ENCODE peak calls at places on chromosomes 16 and 17, in ten cellular contexts. D is spleen, L is adrenal gland, Z is cardiac muscle cell, P is mammary epithelial cell, C is uterus, U is mucosa of descending colon, M is hepatocyte, N is body of pancreas, J is neural progenitor cell. T is an unnamed sample. For H3K4me1, the result is how much of the 10 kb centered on the place peaks cover.

GRCh38 chr16:69880640-69881133 is 70.4 kb upstream of the CLEC18A start:
- DNase-seq in D (no peak), L (no peak), Z (peak), P (no peak), C (no peak), U (no peak), M (no peak), N (no peak), J (no peak), T (no peak)

GRCh38 chr16:88799569-88800276 is 3.9 kb upstream of the CDT1 start:
- DNase-seq in D (no peak), L (no peak), Z (peak), P (no peak), C (no peak), U (peak), M (no peak), N (no peak), J (no peak), T (no peak)

GRCh38 chr16:48158296-48158695 is 2.5 kb upstream of the ABCC12 start:
- DNase-seq in D (no peak), L (no peak), Z (peak), P (peak), C (no peak), U (no peak), M (peak), N (no peak), J (no peak), T (peak)

GRCh38 chr17:44071198-44071520 is 624 bp downstream of the G6PC3 start:
- DNase-seq in D (no peak), L (no peak), Z (no peak), P (no peak), C (peak), U (no peak), M (no peak), N (no peak), J (no peak), T (no peak)

GRCh38 chr17:55734128-55734781 is 11.6 kb upstream of the TMEM100 start:
- DNase-seq in D (no peak), L (no peak), Z (peak), P (peak), C (no peak), U (no peak), M (no peak), N (no peak), J (peak), T (no peak)

GRCh38 chr16:89359296-89360147 is 130.8 kb downstream of the ANKRD11 start:
- DNase-seq in D (no peak), L (no peak), Z (peak), P (no peak), C (no peak), U (no peak), M (no peak), N (no peak), J (no peak), T (no peak)

GRCh38 chr17:8055851-8056231 is 17.0 kb downstream of the ALOX15B start:
- DNase-seq in D (peak), L (no peak), Z (peak), P (no peak), C (no peak), U (no peak), M (peak), N (no peak), J (no peak), T (no peak)

GRCh38 chr16:79644977-79645667 is 44.6 kb upstream of the MAF start:
- DNase-seq in D (no peak), L (no peak), Z (no peak), P (peak), C (no peak), U (no peak), M (no peak), N (no peak), J (no peak), T (no peak)

GRCh38 chr16:88628512-88628974 is 9.8 kb upstream of the IL17C start:
- DNase-seq in D (peak), L (peak), Z (peak), P (no peak), C (no peak), U (no peak), M (no peak), N (no peak), J (peak), T (no peak)

GRCh38 chr16:3529175-3529574 is 28.4 kb downstream of the CLUAP1 start:
- DNase-seq in D (no peak), L (no peak), Z (no peak), P (no peak), C (no peak), U (no peak), M (no peak), N (no peak), J (no peak), T (no peak)

GRCh38 chr17:51805765-51806164 is 352.7 kb downstream of the CA10 start:
- DNase-seq in D (no peak), L (no peak), Z (no peak), P (no peak), C (no peak), U (no peak), M (no peak), N (no peak), J (no peak), T (no peak)

GRCh38 chr17:75693500-75694481 is 26.7 kb downstream of the SAP30BP start:
- DNase-seq in D (peak), L (peak), Z (peak), P (peak), C (peak), U (peak), M (peak), N (peak), J (peak), T (peak)

GRCh38 chr16:66483689-66484452 is 56.8 kb downstream of the BEAN1 start:
- DNase-seq in D (peak), L (peak), Z (peak), P (peak), C (peak), U (peak), M (peak), N (peak), J (peak), T (peak)

GRCh38 chr16:75085556-75085955 is 31.0 kb downstream of the LDHD start:
- DNase-seq in D (no peak), L (no peak), Z (no peak), P (no peak), C (no peak), U (no peak), M (no peak), N (no peak), J (no peak), T (no peak)

GRCh38 chr16:4384497-4384896 is 12.8 kb downstream of the VASN start:
- DNase-seq in D (no peak), L (no peak), Z (no peak), P (no peak), C (no peak), U (no peak), M (peak), N (no peak), J (no peak), T (peak)

GRCh38 chr16:67142342-67142741 is 8.5 kb downstream of the B3GNT9 start:
- DNase-seq in D (peak), L (no peak), Z (no peak), P (no peak), C (no peak), U (no peak), M (no peak), N (no peak), J (no peak), T (peak)

GRCh38 chr17:83142619-83143018 is 63.2 kb downstream of the METRNL start:
- DNase-seq in D (no peak), L (no peak), Z (no peak), P (no peak), C (no peak), U (no peak), M (peak), N (no peak), J (no peak), T (no peak)

GRCh38 chr16:51180719-51181494 is 29.8 kb upstream of the SALL1 start:
- DNase-seq in D (no peak), L (no peak), Z (no peak), P (no peak), C (no peak), U (no peak), M (no peak), N (no peak), J (no peak), T (no peak)

DNA sequence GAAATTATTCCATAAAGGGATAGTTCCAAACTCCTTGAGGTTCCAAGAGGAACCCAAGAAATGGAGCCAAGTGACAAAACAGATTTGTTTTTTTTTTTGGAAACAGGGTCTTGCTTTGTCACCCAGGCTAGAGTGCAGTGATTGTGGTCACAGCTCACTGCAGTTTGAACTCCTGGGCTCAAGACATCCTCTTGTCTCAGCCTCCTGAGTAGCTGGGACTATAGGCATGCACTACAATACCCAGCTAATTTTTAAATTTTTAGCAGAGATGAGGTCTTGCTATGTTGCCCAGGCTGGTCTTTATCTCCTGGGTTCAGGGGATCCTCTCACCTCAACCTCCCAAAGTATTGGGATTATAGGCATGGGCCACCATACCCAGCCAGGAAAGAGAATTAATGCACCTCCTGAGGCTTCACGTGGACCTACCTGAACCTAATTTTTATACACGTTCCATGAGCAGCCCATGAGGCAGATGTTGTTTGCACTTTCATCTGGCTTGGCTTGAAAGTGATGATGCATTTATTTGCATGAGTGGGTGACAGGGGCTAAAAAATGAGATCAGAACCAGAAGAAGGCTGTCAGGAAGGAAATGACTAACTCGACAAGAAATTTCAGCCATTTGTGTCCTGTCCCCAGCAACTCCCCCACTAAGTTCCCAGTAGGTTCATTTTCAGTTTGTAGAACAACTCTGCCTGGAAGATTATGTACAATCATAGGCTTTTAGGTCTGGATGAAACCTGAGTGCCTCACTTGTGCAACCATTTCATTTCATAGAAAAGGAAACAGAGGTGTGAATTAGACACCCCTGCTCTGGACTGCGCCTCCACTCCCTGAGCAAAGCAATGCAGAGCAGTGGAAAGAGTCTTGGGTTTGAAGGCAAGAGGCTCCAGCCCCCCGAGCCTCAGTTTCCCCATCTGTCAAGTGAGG is 10.3 kb upstream of the IRF8 start:
- DNase-seq in D (no peak), L (no peak), Z (peak), P (peak), C (no peak), U (no peak), M (no peak), N (no peak), J (no peak), T (no peak)
- H3K4me1 ChIP-seq in D (under half), L (under half), Z (under half), P (under half), C (under half), U (under half), M (under half), N (under half), J (under half), T (under half)

DNA sequence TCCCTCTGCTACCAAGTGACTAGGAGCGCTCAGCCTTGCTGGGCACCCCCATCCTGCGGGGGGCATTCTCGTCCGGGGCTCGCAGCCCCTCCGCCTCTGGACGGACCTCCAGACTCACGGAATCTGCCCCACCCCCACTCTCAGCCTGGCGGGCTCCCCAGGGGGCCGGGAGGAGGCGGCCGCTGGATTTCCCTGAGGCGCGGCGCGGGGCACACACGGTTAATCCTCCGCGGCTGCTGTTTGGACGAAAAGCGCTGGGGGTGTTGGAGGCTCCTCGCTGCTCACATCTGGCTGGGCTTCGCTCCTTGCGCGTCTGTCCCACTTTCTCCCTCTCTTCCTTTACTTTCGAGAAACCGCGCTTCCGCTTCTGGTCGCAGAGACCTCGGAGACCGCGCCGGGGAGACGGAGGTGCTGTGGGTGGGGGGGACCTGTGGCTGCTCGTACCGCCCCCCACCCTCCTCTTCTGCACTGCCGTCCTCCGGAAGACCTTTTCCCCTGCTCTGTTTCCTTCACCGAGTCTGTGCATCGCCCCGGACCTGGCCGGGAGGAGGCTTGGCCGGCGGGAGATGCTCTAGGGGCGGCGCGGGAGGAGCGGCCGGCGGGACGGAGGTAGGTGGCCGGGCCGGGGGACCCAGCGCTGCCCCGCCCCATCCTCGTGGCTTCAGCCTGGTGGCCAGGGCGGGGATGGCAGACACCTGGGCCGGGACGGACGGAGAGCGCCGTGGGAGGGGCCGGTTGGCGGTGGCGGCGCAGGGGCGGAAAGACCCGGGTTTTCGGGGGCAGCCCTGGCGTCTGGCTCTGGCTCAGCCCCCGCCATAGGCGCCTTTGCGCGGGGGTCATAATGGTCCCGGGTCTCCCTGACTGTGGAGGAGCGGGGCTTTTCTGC is at the start of gene C1QTNF1:
- DNase-seq in D (peak), L (peak), Z (peak), P (peak), C (no peak), U (peak), M (peak), N (no peak), J (peak), T (peak)
- H3K4me1 ChIP-seq in D (under half), L (half or more), Z (half or more), P (half or more), C (under half), U (half or more), M (half or more), N (half or more), J (under half), T (under half)

GRCh38 chr17:80929449-80929848 is 62.2 kb upstream of the CHMP6 start:
- DNase-seq in D (peak), L (no peak), Z (no peak), P (no peak), C (no peak), U (no peak), M (no peak), N (no peak), J (no peak), T (no peak)
- H3K4me1 ChIP-seq in D (under half), L (under half), Z (under half), P (under half), C (under half), U (under half), M (under half), N (under half), J (under half), T (under half)

GRCh38 chr17:78742901-78743300 is 39.2 kb downstream of the CYTH1 start:
- DNase-seq in D (no peak), L (no peak), Z (no peak), P (no peak), C (no peak), U (no peak), M (no peak), N (no peak), J (no peak), T (no peak)
- H3K4me1 ChIP-seq in D (half or more), L (under half), Z (under half), P (under half), C (under half), U (under half), M (under half), N (under half), J (under half), T (under half)

DNA sequence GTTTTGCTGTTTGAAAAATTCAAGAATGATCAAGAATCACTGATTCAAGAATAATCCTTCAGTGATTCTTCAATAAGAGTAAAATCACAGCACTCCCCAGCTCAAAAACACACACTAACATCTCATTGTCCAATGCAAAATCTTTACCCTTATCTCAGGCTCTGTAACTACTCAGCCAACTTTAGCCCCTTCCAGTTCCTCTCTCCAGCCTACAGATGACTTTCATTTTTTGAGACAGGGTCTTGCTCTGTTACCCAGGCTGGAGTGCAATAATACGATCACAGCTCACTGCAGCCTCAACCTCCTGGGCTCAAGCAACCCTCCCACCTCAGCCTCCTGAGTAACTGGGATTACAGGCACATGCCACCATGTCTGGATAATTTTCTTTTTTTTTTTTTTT is 25.0 kb downstream of the STAT3 start:
- DNase-seq in D (no peak), L (no peak), Z (no peak), P (no peak), C (no peak), U (no peak), M (no peak), N (no peak), J (no peak), T (no peak)
- H3K4me1 ChIP-seq in D (half or more), L (under half), Z (under half), P (under half), C (under half), U (under half), M (under half), N (under half), J (under half), T (under half)

DNA sequence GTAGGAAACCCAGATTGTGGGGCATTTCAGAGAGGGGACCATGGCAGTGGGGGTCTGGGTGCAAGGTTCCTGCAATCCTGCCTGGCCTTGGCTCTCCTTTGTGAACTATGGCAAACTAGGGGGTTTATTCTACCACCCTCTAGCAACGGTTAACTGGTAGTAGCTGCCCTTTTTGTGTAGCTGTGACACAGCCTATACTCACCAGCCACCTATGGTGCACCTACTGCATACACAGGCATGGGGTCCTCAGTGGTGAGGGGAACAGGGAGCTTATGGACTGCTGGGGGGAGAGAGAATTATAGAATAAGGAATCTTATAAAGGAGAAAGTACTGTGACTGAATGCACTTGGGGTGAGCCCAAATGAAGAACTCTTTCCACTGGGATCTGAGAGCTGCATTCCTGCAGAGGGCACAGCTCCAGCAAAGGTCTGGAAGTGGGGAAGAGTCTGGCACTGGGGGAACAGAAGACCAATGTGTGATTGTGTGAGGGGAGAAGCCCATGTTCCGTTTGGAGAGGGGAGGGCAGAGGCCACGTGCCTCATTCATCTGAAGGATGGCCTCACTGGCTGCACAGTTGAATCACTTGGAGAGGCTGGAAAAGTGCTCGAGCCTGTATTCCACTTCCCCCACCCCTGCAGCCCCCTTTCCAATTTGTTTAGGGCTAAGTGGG is 2.1 kb downstream of the MT1X start:
- DNase-seq in D (no peak), L (no peak), Z (no peak), P (no peak), C (no peak), U (no peak), M (no peak), N (peak), J (no peak), T (peak)
- H3K4me1 ChIP-seq in D (under half), L (under half), Z (under half), P (under half), C (under half), U (under half), M (under half), N (half or more), J (under half), T (under half)

DNA sequence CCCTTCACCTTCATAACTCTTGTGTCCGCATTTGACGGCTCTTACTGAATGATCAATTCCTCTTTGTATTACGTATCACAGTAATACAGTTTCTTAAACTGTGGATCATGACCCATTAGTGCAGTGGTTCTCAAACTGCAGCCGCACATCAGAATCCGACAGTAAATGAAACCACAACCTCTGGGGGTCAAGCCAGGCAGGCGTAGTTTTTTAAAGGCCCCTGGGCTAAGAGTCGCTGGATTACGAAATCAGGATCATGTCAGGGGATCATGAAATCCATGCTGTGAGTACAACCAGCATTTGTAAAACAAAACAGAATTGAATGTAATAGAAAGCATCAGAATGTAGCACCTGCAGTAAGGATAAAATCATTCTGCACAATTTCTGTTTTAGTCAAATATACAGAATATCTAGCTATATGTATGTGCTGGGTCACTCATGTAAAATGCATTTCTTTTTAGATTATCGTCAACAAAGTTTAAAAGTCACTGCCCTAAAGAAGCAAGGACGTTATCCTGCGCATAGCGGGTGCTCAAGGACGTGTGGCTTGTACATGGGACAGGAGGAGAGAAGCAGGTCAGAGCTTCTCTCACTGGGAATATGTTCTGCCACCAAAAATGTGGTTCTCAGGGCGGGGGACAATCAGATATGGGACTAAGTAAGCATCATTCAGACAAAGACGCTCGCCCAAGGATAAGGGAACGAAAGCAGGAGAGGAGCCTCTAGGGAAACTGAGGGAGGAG is 113.1 kb downstream of the ZFHX3 start:
- DNase-seq in D (no peak), L (no peak), Z (peak), P (no peak), C (peak), U (no peak), M (no peak), N (no peak), J (no peak), T (no peak)
- H3K4me1 ChIP-seq in D (under half), L (under half), Z (under half), P (under half), C (under half), U (under half), M (half or more), N (half or more), J (under half), T (under half)